ENCODE peak calls at places on chromosomes 11 and 22, in six cellular contexts. Z is sigmoid colon, E is ovary, J is GM12878, Q is H1, C is heart right ventricle. P is an unnamed sample.

GRCh38 chr11:94768602-94769511 is 701 bp downstream of the AMOTL1 start:
- DNase-seq in Q (peak; percentile 63), J (no peak), C (peak; percentile 58), Z (peak; percentile 73), E (peak; percentile 67), P (peak; percentile 54)

GRCh38 chr22:50079689-50080465 is 5.3 kb downstream of the MLC1 start:
- DNase-seq in E (no peak), Z (no peak), J (no peak), Q (no peak), C (no peak), P (no peak)

GRCh38 chr11:47715082-47715669 is at the start of gene AGBL2:
- DNase-seq in Q (peak; percentile 88), J (peak; percentile 25), Z (peak; percentile 86), E (peak; percentile 70), C (peak; percentile 76), P (peak; percentile 71)

GRCh38 chr11:128628686-128629085 is 41.3 kb upstream of the ETS1 start:
- DNase-seq in Z (no peak), C (no peak), J (no peak), Q (no peak), E (no peak), P (no peak)

GRCh38 chr11:64291746-64292457 is 800 bp downstream of the KCNK4 start:
- DNase-seq in Z (no peak), J (no peak), C (no peak), E (no peak), Q (no peak), P (no peak)

GRCh38 chr22:36659762-36660509 is 43.6 kb downstream of the CACNG2 start:
- DNase-seq in Z (peak; percentile 96), E (peak; percentile 50), C (peak; percentile 87), J (no peak), Q (no peak), P (peak; percentile 43)

GRCh38 chr11:96102664-96103068 is 178.8 kb upstream of the MTMR2 start:
- DNase-seq in E (no peak), J (no peak), C (no peak), Z (no peak), Q (no peak), P (no peak)

GRCh38 chr11:76252625-76253024 is 46.3 kb upstream of the WNT11 start:
- DNase-seq in C (no peak), E (no peak), Z (no peak), J (no peak), Q (no peak), P (no peak)

GRCh38 chr22:50114221-50114981 is 24.6 kb downstream of the MOV10L1 start:
- DNase-seq in C (no peak), E (peak; percentile 48), J (no peak), Z (no peak), Q (no peak), P (peak; percentile 88)

GRCh38 chr11:75344186-75344585 is 7.3 kb downstream of the ARRB1 start:
- DNase-seq in C (no peak), E (peak; percentile 32), Q (no peak), J (no peak), Z (no peak), P (no peak)

GRCh38 chr11:113647856-113648255 is 58.3 kb downstream of the TMPRSS5 start:
- DNase-seq in C (no peak), Q (no peak), J (no peak), E (no peak), Z (no peak), P (no peak)

GRCh38 chr22:29205598-29206371 is at the start of gene EMID1:
- DNase-seq in E (peak; percentile 67), C (no peak), Z (peak; percentile 76), Q (peak; percentile 77), J (no peak), P (peak; percentile 43)

GRCh38 chr11:42764936-42765335 is 546.9 kb upstream of the API5 start:
- DNase-seq in Z (no peak), C (no peak), E (no peak), Q (no peak), J (no peak), P (no peak)

GRCh38 chr11:118917488-118918127 is 8.1 kb downstream of the BCL9L start:
- DNase-seq in Q (no peak), J (no peak), C (peak; percentile 50), Z (peak; percentile 95), E (peak; percentile 75), P (peak; percentile 95)

GRCh38 chr11:20962581-20962980 is 293.2 kb downstream of the NELL1 start:
- DNase-seq in Z (no peak), C (no peak), E (no peak), J (no peak), Q (no peak), P (no peak)

DNA sequence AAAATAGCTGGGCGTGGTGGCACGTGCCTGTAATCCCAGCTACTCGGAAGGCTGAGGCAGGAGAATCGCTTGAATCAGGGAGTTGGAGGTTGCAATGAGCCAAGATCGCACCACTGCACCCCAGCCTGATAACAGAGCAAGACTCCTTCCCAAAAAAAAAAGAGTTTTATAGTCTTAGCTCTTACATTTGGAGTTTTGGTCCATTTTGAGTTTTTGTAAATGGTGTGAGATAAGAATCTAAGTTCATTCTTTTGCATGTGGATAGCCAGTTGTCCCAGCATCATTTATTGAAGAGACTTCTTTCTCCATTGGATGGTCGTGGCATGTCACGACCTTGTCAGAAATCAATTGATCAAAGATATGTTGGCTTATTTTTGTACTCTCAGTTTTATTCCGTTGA is 34.6 kb downstream of the RNF121 start:
- DNase-seq in Z (no peak), J (no peak), C (no peak), Q (no peak), E (no peak), P (no peak)
- H3K36me3 ChIP-seq in Z (peaks cover 5% of the 10 kb centered on the region), J (peaks cover 30% of the 10 kb centered on the region), C (no peaks in the 10 kb centered on the region), Q (no peaks in the 10 kb centered on the region), E (no peaks in the 10 kb centered on the region), P (peaks cover 17% of the 10 kb centered on the region)

GRCh38 chr11:120919045-120919444 is 104.9 kb upstream of the TBCEL start:
- DNase-seq in Q (no peak), Z (no peak), E (no peak), C (no peak), J (no peak), P (no peak)
- H3K27me3 ChIP-seq in Q (no peaks in the 10 kb centered on the region), Z (no peaks in the 10 kb centered on the region), E (no peaks in the 10 kb centered on the region), C (peaks cover 57% of the 10 kb centered on the region), J (no peaks in the 10 kb centered on the region), P (peaks cover 11% of the 10 kb centered on the region)

DNA sequence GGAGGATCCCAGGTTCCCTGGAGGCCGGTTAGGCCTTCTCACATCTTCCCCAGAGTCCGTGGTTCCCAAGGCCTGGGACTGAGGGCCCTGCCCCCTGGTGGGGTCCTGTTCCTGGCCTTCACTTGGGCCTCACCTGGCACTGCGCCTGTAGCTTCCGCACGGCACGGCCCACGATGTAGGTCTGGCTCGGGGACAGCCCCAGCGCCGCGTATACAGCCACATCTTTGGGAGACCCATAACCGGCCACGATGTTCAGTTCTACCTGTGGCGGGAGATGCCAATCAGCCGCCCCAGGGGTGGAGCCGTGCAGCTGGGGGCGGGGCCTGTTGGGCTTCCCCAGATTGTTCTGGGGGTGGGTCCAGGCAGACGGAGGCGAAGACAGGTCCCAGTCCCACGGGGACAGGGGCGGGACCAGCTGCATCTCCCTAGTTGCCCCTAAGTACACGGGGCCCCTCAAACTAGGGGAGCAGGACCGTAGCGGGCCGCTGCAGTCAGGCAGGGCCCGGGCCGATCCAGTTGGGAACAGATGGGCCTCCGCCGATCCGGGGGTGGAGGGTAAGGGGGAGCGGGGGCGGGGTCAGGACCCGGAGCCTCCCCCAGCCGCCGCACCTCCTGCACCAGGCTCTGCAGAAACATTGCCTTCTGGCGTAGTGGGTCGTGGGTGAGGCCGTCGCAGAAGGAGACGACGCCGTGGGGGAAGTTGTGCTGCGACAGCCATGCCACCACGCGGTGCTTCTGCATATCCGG is 10.1 kb downstream of the AIP start:
- DNase-seq in E (peak; percentile 30), C (no peak), Q (peak; percentile 77), Z (peak; percentile 65), J (no peak), P (no peak)
- H3K36me3 ChIP-seq in E (no peaks in the 10 kb centered on the region), C (no peaks in the 10 kb centered on the region), Q (peaks cover 2% of the 10 kb centered on the region), Z (peaks cover 8% of the 10 kb centered on the region), J (peaks cover 4% of the 10 kb centered on the region), P (peaks cover 8% of the 10 kb centered on the region)

GRCh38 chr11:72634016-72634415 is 40.2 kb downstream of the PDE2A start:
- DNase-seq in C (no peak), J (no peak), E (no peak), Q (no peak), Z (no peak), P (no peak)
- H3K27me3 ChIP-seq in C (no peaks in the 10 kb centered on the region), J (peaks cover 2% of the 10 kb centered on the region), E (no peaks in the 10 kb centered on the region), Q (peaks cover 3% of the 10 kb centered on the region), Z (no peaks in the 10 kb centered on the region), P (peaks cover 6% of the 10 kb centered on the region)

GRCh38 chr11:13705710-13706109 is 37.2 kb downstream of the FAR1 start:
- DNase-seq in J (no peak), Q (no peak), Z (no peak), E (no peak), C (no peak), P (no peak)
- H3K36me3 ChIP-seq in J (no peaks in the 10 kb centered on the region), Q (no peaks in the 10 kb centered on the region), Z (no peaks in the 10 kb centered on the region), E (no peaks in the 10 kb centered on the region), C (no peaks in the 10 kb centered on the region), P (peaks cover 22% of the 10 kb centered on the region)

GRCh38 chr22:39597236-39597869 is 26.8 kb downstream of the CACNA1I start:
- DNase-seq in J (no peak), E (no peak), Q (no peak), C (no peak), Z (no peak), P (no peak)

GRCh38 chr22:39600491-39601179 is 30.1 kb downstream of the CACNA1I start:
- DNase-seq in Z (no peak), C (no peak), Q (no peak), J (no peak), E (no peak), P (no peak)

GRCh38 chr22:39598017-39598965 is 27.7 kb downstream of the CACNA1I start:
- DNase-seq in J (no peak), Q (peak; percentile 95), E (peak; percentile 33), C (no peak), Z (no peak), P (peak; percentile 64)

GRCh38 chr22:39603345-39603744 is 32.8 kb downstream of the CACNA1I start:
- DNase-seq in Z (no peak), Q (no peak), E (no peak), C (no peak), J (no peak), P (no peak)

GRCh38 chr22:39601180-39601535 is 30.6 kb downstream of the CACNA1I start:
- DNase-seq in J (no peak), C (no peak), E (no peak), Q (no peak), Z (no peak), P (no peak)
- H3K27me3 ChIP-seq in J (no peaks in the 10 kb centered on the region), C (peaks cover 63% of the 10 kb centered on the region), E (no peaks in the 10 kb centered on the region), Q (no peaks in the 10 kb centered on the region), Z (peaks cover 21% of the 10 kb centered on the region), P (peaks cover 17% of the 10 kb centered on the region)

GRCh38 chr11:12768731-12769673 is 94.8 kb downstream of the TEAD1 start:
- DNase-seq in C (no peak), Z (no peak), E (no peak), Q (no peak), J (no peak), P (no peak)
- H3K36me3 ChIP-seq in C (no peaks in the 10 kb centered on the region), Z (no peaks in the 10 kb centered on the region), E (no peaks in the 10 kb centered on the region), Q (peaks cover 2% of the 10 kb centered on the region), J (no peaks in the 10 kb centered on the region), P (peaks cover 2% of the 10 kb centered on the region)

GRCh38 chr11:125215205-125215565 is 50.6 kb downstream of the PKNOX2 start:
- DNase-seq in Q (no peak), E (no peak), J (no peak), Z (no peak), C (no peak), P (no peak)
- H3K27me3 ChIP-seq in Q (no peaks in the 10 kb centered on the region), E (no peaks in the 10 kb centered on the region), J (peaks cover 6% of the 10 kb centered on the region), Z (no peaks in the 10 kb centered on the region), C (no peaks in the 10 kb centered on the region), P (no peaks in the 10 kb centered on the region)

GRCh38 chr11:66470015-66470414 is 3.3 kb downstream of the PELI3 start:
- DNase-seq in Z (no peak), J (no peak), E (no peak), C (no peak), Q (peak; percentile 42), P (no peak)
- H3K36me3 ChIP-seq in Z (peaks cover 16% of the 10 kb centered on the region), J (no peaks in the 10 kb centered on the region), E (no peaks in the 10 kb centered on the region), C (no peaks in the 10 kb centered on the region), Q (no peaks in the 10 kb centered on the region), P (peaks cover 15% of the 10 kb centered on the region)

P was measured in cardiac muscle cell.